ENCODE peak calls at places on chromosomes 16 and 17, in four cellular contexts. J is PC-3, H is GM23248, R is HCT116. I is an unnamed sample.

GRCh38 chr17:7656958-7657715 is 6.4 kb downstream of the ATP1B2 start:
- DNase-seq in J (no peak), H (no peak), R (no peak), I (no peak)

GRCh38 chr17:27654654-27655524 is 23.9 kb downstream of the LGALS9 start:
- DNase-seq in J (peak; percentile 70), H (peak; percentile 61), R (peak; percentile 76), I (peak; percentile 82)

GRCh38 chr17:5506307-5506706 is 19.9 kb downstream of the MIS12 start:
- DNase-seq in J (peak; percentile 76), H (no peak), R (no peak), I (no peak)

GRCh38 chr16:20884240-20884556 is 16.0 kb downstream of the DCUN1D3 start:
- DNase-seq in J (peak; percentile 51), H (peak; percentile 65), R (no peak), I (peak; percentile 51)

GRCh38 chr17:6524520-6524919 is 31.8 kb downstream of the PITPNM3 start:
- DNase-seq in J (peak; percentile 72), H (peak; percentile 53), R (peak; percentile 37), I (no peak)

GRCh38 chr16:24125199-24125598 is 130.9 kb upstream of the CACNG3 start:
- DNase-seq in J (no peak), H (no peak), R (no peak), I (no peak)

GRCh38 chr16:48613061-48613957 is 3.3 kb upstream of the N4BP1 start:
- DNase-seq in J (peak; percentile 42), H (peak; percentile 49), R (no peak), I (peak; percentile 74)

GRCh38 chr16:476039-476438 is 50.6 kb downstream of the RAB11FIP3 start:
- DNase-seq in J (no peak), H (no peak), R (no peak), I (no peak)

GRCh38 chr16:54068212-54068611 is 218.4 kb downstream of the IRX3 start:
- DNase-seq in J (no peak), H (no peak), R (no peak), I (no peak)

GRCh38 chr16:86597880-86598606 is 19.7 kb downstream of the FOXL1 start:
- DNase-seq in J (no peak), H (no peak), R (no peak), I (no peak)

GRCh38 chr17:56851008-56851407 is 17.1 kb downstream of the DGKE start:
- DNase-seq in J (no peak), H (no peak), R (no peak), I (no peak)

GRCh38 chr17:72388765-72389473 is 268.1 kb downstream of the SOX9 start:
- DNase-seq in J (peak; percentile 89), H (no peak), R (peak; percentile 83), I (no peak)

GRCh38 chr17:41486809-41487530 is 2.7 kb downstream of the KRT36 start:
- DNase-seq in J (no peak), H (no peak), R (no peak), I (no peak)

GRCh38 chr16:15829460-15829859 is 27.4 kb downstream of the MYH11 start:
- DNase-seq in J (no peak), H (peak; percentile 22), R (no peak), I (no peak)
- TF ChIP-seq EZH2phosphoT487 in J (no peak), H (no peak), R (no peak), I (no peak)

GRCh38 chr17:44941712-44942331 is 5.8 kb downstream of the KIF18B start:
- DNase-seq in J (no peak), H (no peak), R (no peak), I (no peak)

GRCh38 chr17:44940768-44941167 is 6.8 kb downstream of the KIF18B start:
- DNase-seq in J (no peak), H (no peak), R (no peak), I (no peak)

GRCh38 chr17:44940321-44940720 is 7.3 kb downstream of the KIF18B start:
- DNase-seq in J (peak; percentile 93), H (peak; percentile 51), R (no peak), I (no peak)

GRCh38 chr17:44947461-44948314 is at the start of gene KIF18B:
- DNase-seq in J (peak; percentile 99), H (peak; percentile 98), R (peak; percentile 95), I (peak; percentile 94)

GRCh38 chr17:44942456-44942855 is 5.1 kb downstream of the KIF18B start:
- DNase-seq in J (no peak), H (no peak), R (no peak), I (no peak)
- H3K4me2 ChIP-seq in J (peak overlapping the region; percentile 50), H (no peak overlapping the region), R (peak overlapping the region; percentile 53), I (no peak overlapping the region)

DNA sequence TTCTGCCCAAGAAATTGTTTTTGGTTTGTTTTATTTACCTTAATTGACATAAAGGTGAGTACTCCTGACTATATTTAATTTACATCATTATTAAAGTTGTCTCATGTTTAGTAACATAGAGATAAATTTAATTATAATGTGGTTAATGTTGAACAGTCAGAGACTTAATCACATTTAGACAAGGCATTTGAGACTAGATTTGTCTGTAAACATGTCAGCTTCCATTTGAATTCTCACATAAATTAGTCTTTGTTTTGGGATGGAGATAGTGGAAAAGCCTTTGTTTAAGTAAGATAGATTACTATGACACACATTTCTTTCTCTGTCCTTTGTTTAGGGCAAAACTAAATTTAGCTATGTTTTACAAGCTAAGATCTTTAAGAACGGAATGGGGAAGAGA is 18.5 kb upstream of the BCAS3 start:
- DNase-seq in J (no peak), H (no peak), R (no peak), I (no peak)
- TF ChIP-seq EZH2phosphoT487 in J (no peak), H (no peak), R (no peak), I (no peak)

DNA sequence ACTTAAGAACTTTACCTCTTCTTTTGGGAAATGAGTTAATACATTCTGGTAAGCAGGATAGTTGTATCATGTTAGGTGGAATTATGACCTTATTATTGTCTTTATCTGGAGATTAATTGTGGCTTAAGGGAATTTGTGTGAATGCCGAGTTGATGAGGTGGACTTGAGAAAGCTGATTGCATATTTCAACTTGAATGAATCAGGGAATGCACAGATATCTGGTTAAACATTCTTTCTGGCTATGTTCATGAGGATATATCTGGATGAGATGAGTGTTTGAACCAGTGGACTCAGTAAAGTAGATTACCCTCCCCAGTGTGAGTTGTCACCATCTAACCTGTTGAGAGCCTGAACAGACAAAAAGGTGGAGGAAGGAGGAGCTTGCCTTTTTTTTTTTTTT is 326.1 kb upstream of the GOT2 start:
- DNase-seq in J (no peak), H (peak; percentile 25), R (no peak), I (no peak)
- H3K4me2 ChIP-seq in J (no peak overlapping the region), H (no peak overlapping the region), R (no peak overlapping the region), I (no peak overlapping the region)

DNA sequence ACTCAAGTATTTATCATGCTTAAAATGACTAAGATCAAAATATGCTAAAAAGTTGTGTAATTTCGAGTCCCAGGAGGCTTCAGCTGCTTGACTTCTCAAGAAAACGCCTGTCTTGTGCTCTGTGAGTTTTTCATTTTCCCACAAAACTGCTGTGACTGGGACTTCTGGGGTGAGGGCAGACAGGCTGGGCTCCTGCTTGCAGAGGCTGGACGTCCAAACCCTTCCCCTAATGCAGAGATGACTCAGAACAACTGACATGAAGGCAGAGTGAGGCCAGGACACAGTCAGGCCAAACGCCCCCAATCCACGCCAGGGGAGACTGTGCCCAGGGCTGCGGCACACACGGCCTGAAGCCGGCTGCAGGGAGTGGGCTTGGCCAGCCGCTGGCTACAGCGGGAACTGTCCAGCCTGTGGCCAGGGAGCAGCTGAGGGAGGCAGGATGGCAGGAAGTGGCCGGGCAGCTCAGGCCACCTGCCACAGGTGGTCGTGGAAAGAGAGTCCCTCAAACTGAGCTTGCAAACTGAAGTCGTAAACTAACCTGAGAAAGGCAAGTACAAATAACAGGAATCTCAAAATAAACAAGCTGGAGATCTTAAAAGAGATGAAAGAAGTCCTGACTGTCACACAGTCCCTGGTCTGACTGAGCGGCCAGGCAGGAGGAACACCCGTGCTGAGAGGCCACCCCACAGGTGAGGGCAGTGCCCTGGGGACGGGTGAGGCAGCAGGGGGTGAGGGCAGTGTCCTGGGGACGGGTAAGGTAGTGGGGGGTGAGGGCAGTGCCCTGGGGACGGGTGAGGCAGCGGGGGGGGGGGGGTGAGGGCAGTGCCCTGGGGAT is 21.3 kb upstream of the HEXD start:
- DNase-seq in J (no peak), H (peak; percentile 98), R (no peak), I (no peak)
- TF ChIP-seq EZH2phosphoT487 in J (no peak), H (no peak), R (no peak), I (no peak)

GRCh38 chr16:8113843-8114242 is 476.5 kb downstream of the TMEM114 start:
- DNase-seq in J (no peak), H (no peak), R (no peak), I (no peak)

GRCh38 chr16:8109510-8110369 is 480.6 kb downstream of the TMEM114 start:
- DNase-seq in J (no peak), H (no peak), R (no peak), I (no peak)

GRCh38 chr16:8110572-8111514 is 479.5 kb downstream of the TMEM114 start:
- DNase-seq in J (no peak), H (no peak), R (no peak), I (no peak)

GRCh38 chr16:8103649-8104289 is 486.5 kb downstream of the TMEM114 start:
- DNase-seq in J (no peak), H (no peak), R (no peak), I (no peak)

DNA sequence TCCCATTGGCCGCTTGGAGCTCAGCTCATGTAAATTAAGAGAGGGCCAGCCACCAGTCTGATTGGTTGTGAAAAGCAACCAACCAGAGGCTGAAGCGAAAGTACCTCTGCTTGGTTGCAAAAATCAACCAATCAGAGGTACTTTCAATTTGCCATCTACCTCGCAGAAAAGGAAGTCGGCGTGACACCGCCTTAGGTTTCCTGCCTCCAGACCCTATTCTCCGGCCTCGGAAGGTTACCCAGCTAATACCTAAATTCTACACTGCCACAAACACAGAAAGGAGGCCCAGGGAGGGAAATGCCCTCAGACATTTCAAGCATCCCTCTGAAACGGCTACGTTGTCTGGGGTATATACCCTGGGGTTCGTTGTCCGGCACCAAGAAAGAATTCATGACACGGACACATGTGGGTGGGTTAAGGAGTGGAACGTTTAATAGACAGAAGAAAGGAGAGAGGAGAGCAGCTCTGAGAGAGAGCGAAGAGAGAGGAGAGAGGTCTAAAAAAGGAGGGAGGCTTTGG is 481.3 kb downstream of the TMEM114 start:
- DNase-seq in J (no peak), H (no peak), R (no peak), I (no peak)
- H3K4me2 ChIP-seq in J (no peak overlapping the region), H (no peak overlapping the region), R (no peak overlapping the region), I (no peak overlapping the region)

I was measured in hepatocyte.